ENCODE peak calls at places on chromosome 14, in four cellular contexts. V is tibial artery, D is adrenal gland, K is uterus. I is an unnamed sample.

GRCh38 chr14:54564799-54565235 is 2.1 kb upstream of the SAMD4A start:
- DNase-seq in V (no peak), D (peak; percentile 43), K (peak; percentile 60), I (no peak)

GRCh38 chr14:78897443-78897842 is 727.3 kb downstream of the NRXN3 start:
- DNase-seq in V (no peak), D (no peak), K (no peak), I (no peak)

GRCh38 chr14:79256311-79256879 is 954.9 kb downstream of the DIO2 start:
- DNase-seq in V (no peak), D (no peak), K (no peak), I (no peak)

GRCh38 chr14:91570021-91570420 is 59.9 kb upstream of the PPP4R3A start:
- DNase-seq in V (no peak), D (no peak), K (no peak), I (no peak)

GRCh38 chr14:75860561-75861160 is 121.1 kb downstream of the TGFB3 start:
- DNase-seq in V (no peak), D (no peak), K (no peak), I (no peak)

GRCh38 chr14:68268197-68268596 is 448.6 kb downstream of the RAD51B start:
- DNase-seq in V (no peak), D (peak; percentile 32), K (no peak), I (no peak)

GRCh38 chr14:47674546-47675238 is 713 bp downstream of the MDGA2 start:
- DNase-seq in V (no peak), D (no peak), K (no peak), I (no peak)

GRCh38 chr14:83384253-83384652 is 1850.6 kb upstream of the SEL1L start:
- DNase-seq in V (no peak), D (no peak), K (no peak), I (no peak)

GRCh38 chr14:92035890-92036289 is 4.0 kb downstream of the TRIP11 start:
- DNase-seq in V (no peak), D (no peak), K (no peak), I (no peak)

GRCh38 chr14:104086210-104086660 is 735 bp downstream of the ASPG start:
- DNase-seq in V (peak; percentile 59), D (peak; percentile 22), K (peak; percentile 15), I (no peak)

GRCh38 chr14:50363734-50364113 is 33.0 kb downstream of the CDKL1 start:
- DNase-seq in V (no peak), D (no peak), K (no peak), I (no peak)

GRCh38 chr14:59086241-59086899 is 102.1 kb upstream of the DAAM1 start:
- DNase-seq in V (no peak), D (no peak), K (no peak), I (no peak)

GRCh38 chr14:50714452-50715073 is 46.5 kb upstream of the SAV1 start:
- DNase-seq in V (no peak), D (peak; percentile 33), K (no peak), I (no peak)

GRCh38 chr14:90870950-90871604 is 54.8 kb upstream of the TTC7B start:
- DNase-seq in V (no peak), D (no peak), K (no peak), I (no peak)

GRCh38 chr14:21160061-21160610 is 4.3 kb upstream of the OR5AU1 start:
- DNase-seq in V (no peak), D (no peak), K (no peak), I (no peak)

GRCh38 chr14:79417961-79418360 is 793.3 kb downstream of the DIO2 start:
- DNase-seq in V (no peak), D (no peak), K (no peak), I (no peak)

GRCh38 chr14:88933203-88933602 is 108.8 kb downstream of the TTC8 start:
- DNase-seq in V (no peak), D (no peak), K (no peak), I (no peak)

GRCh38 chr14:105412768-105413541 is 6.7 kb upstream of the MTA1 start:
- DNase-seq in V (no peak), D (no peak), K (no peak), I (no peak)

GRCh38 chr14:99744199-99744872 is 48.9 kb upstream of the EML1 start:
- DNase-seq in V (no peak), D (no peak), K (no peak), I (no peak)

GRCh38 chr14:98140862-98141261 is 1131.1 kb downstream of the BCL11B start:
- DNase-seq in V (no peak), D (no peak), K (no peak), I (no peak)

GRCh38 chr14:23559921-23560520 is 4.0 kb downstream of the THTPA start:
- DNase-seq in V (no peak), D (no peak), K (no peak), I (no peak)

GRCh38 chr14:31881531-31882310 is 195.4 kb upstream of the ARHGAP5 start:
- DNase-seq in V (no peak), D (no peak), K (no peak), I (no peak)

GRCh38 chr14:96630281-96630680 is 128.1 kb downstream of the PAPOLA start:
- DNase-seq in V (peak; percentile 29), D (peak; percentile 7), K (no peak), I (no peak)

GRCh38 chr14:36976571-36977023 is 195.8 kb downstream of the SLC25A21 start:
- DNase-seq in V (no peak), D (no peak), K (no peak), I (no peak)

GRCh38 chr14:59483360-59483759 is 848 bp downstream of the L3HYPDH start:
- DNase-seq in V (peak; percentile 72), D (peak; percentile 50), K (no peak), I (peak; percentile 19)

GRCh38 chr14:72503696-72504368 is 390.1 kb downstream of the DPF3 start:
- DNase-seq in V (no peak), D (no peak), K (no peak), I (no peak)

GRCh38 chr14:90897022-90897421 is 80.8 kb upstream of the TTC7B start:
- DNase-seq in V (no peak), D (no peak), K (no peak), I (no peak)

GRCh38 chr14:77026930-77027537 is 1.5 kb downstream of the IRF2BPL start:
- DNase-seq in V (peak; percentile 73), D (peak; percentile 57), K (peak; percentile 39), I (no peak)

GRCh38 chr14:69680297-69680696 is 68.9 kb downstream of the SUSD6 start:
- DNase-seq in V (no peak), D (no peak), K (no peak), I (no peak)

GRCh38 chr14:35740215-35740614 is 68.9 kb downstream of the RALGAPA1 start:
- DNase-seq in V (no peak), D (no peak), K (no peak), I (no peak)

GRCh38 chr14:74368441-74368840 is 20.2 kb downstream of the VRTN start:
- DNase-seq in V (no peak), D (no peak), K (no peak), I (no peak)

GRCh38 chr14:68309121-68309520 is 483.7 kb downstream of the ZFP36L1 start:
- DNase-seq in V (no peak), D (no peak), K (no peak), I (no peak)

GRCh38 chr14:49044981-49045380 is 541.2 kb downstream of the RPS29 start:
- DNase-seq in V (no peak), D (no peak), K (no peak), I (no peak)

GRCh38 chr14:63478024-63478423 is 65.2 kb downstream of the PPP2R5E start:
- DNase-seq in V (no peak), D (no peak), K (no peak), I (no peak)

GRCh38 chr14:26794731-26795130 is 196.9 kb upstream of the NOVA1 start:
- DNase-seq in V (no peak), D (no peak), K (no peak), I (no peak)

DNA sequence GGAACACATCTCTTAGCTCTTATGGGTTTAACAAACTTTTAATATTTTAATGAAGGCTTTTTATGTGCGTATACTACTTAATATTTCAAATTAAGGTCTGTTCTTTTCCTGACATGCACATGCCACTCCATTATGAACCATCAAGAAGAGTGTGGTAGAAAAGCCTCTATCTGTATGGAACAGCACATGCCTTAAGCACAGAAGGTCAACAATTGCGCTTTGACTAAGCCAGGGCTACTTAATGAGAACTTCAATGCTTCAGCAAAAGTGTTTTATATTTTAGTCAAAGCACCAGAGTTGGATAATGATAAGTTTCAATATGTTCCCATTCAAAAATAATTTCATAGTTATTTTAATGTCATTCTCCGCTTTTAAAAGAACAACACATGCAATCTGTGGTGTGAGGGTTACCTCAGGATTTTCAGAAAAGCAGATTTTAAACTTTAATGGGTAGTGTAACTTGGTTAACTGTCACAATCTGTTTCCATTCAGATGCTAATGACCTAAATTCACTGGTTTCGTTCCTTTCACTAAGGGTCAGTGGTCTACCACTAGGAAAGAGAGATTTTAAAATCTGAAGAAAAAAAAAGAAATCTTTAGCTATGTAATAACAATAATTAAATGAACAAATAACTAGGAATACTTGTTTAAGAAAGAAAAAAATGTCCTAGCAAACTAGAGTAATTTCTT is 193.4 kb upstream of the NOVA1 start:
- DNase-seq in V (no peak), D (no peak), K (no peak), I (no peak)
- H3K27ac ChIP-seq in V (no peak overlapping the region), D (no peak overlapping the region), K (no peak overlapping the region), I (no peak overlapping the region)

GRCh38 chr14:101889898-101890297 is 74.5 kb upstream of the DYNC1H1 start:
- DNase-seq in V (no peak), D (no peak), K (no peak), I (no peak)
- TF ChIP-seq CTCF in V (no peak), D (peak; percentile 42), K (no peak), I (no peak)

GRCh38 chr14:81435578-81436295 is 35.6 kb upstream of the STON2 start:
- DNase-seq in V (peak; percentile 69), D (no peak), K (no peak), I (no peak)
- H3K4me3 ChIP-seq in V (peak overlapping the region; percentile 48), D (no peak overlapping the region), K (peak overlapping the region; percentile 27), I (peak overlapping the region; percentile 71)

GRCh38 chr14:95265106-95266094 is 54.3 kb downstream of the CLMN start:
- DNase-seq in V (no peak), D (peak; percentile 43), K (peak; percentile 31), I (peak; percentile 16)
- H3K27ac ChIP-seq in V (no peak overlapping the region), D (peak overlapping the region; percentile 51), K (no peak overlapping the region), I (no peak overlapping the region)

GRCh38 chr14:93115069-93115919 is 431 bp downstream of the ITPK1 start:
- DNase-seq in V (peak; percentile 94), D (peak; percentile 83), K (peak; percentile 84), I (peak; percentile 34)

GRCh38 chr14:93113678-93114067 is 2.1 kb downstream of the ITPK1 start:
- DNase-seq in V (no peak), D (no peak), K (no peak), I (no peak)

GRCh38 chr14:93115920-93116675 is at the start of gene ITPK1:
- DNase-seq in V (peak; percentile 78), D (peak; percentile 57), K (peak; percentile 49), I (no peak)

GRCh38 chr14:93114068-93114710 is 1.5 kb downstream of the ITPK1 start:
- DNase-seq in V (no peak), D (no peak), K (no peak), I (no peak)

DNA sequence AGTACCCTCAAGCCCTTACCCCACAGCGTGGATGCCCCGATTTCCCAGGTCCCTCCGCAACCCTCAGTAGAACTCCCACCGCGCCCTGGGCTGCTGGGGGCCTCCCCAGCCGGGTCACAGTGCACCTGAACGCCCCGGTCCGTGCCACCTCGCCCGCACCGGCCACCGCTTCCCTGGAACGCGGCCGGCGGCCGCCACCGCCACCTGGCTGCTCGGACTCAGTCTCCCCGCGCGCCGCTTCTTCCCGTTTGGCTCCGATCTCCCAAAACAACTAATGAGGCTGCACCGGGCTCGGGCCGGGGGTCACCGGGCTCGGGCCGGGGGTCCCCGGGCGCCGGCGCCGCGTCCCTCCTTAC is 1.0 kb downstream of the ITPK1 start:
- DNase-seq in V (peak; percentile 77), D (no peak), K (peak; percentile 37), I (no peak)
- TF ChIP-seq CTCF in V (no peak), D (peak; percentile 18), K (peak; percentile 30), I (no peak)

GRCh38 chr14:34227834-34228662 is 234.0 kb downstream of the SPTSSA start:
- DNase-seq in V (peak; percentile 66), D (peak; percentile 66), K (peak; percentile 37), I (no peak)
- H3K4me3 ChIP-seq in V (no peak overlapping the region), D (no peak overlapping the region), K (no peak overlapping the region), I (peak overlapping the region; percentile 53)

I was measured in thoracic aorta.